ENCODE peak calls at places on chromosomes 12 and 14, in eight cellular contexts. One of them, this sample, is unnamed.

GRCh38 chr12:125614058-125614457 is 548.8 kb downstream of the AACS start:
- DNase-seq in vagina: no peak
- DNase-seq in GM12878: no peak
- DNase-seq in IMR-90: no peak
- DNase-seq in suprapubic skin: no peak
- DNase-seq in lower leg skin: no peak
- DNase-seq in heart left ventricle: no peak
- DNase-seq in NB4: no peak
- DNase-seq in this sample: no peak

GRCh38 chr14:20492486-20492885 is 12.9 kb upstream of the RNASE10 start:
- DNase-seq in vagina: no peak
- DNase-seq in GM12878: no peak
- DNase-seq in IMR-90: peak
- DNase-seq in suprapubic skin: no peak
- DNase-seq in lower leg skin: no peak
- DNase-seq in heart left ventricle: no peak
- DNase-seq in NB4: no peak
- DNase-seq in this sample: no peak

GRCh38 chr14:104405566-104406226 is 173.9 kb upstream of the C14orf180 start:
- DNase-seq in vagina: peak
- DNase-seq in GM12878: no peak
- DNase-seq in IMR-90: no peak
- DNase-seq in suprapubic skin: no peak
- DNase-seq in lower leg skin: no peak
- DNase-seq in heart left ventricle: no peak
- DNase-seq in NB4: no peak
- DNase-seq in this sample: no peak

GRCh38 chr12:67070604-67071003 is 198.6 kb upstream of the CAND1 start:
- DNase-seq in vagina: no peak
- DNase-seq in GM12878: no peak
- DNase-seq in IMR-90: no peak
- DNase-seq in suprapubic skin: no peak
- DNase-seq in lower leg skin: no peak
- DNase-seq in heart left ventricle: no peak
- DNase-seq in NB4: no peak
- DNase-seq in this sample: no peak

GRCh38 chr14:59206892-59207291 is 18.4 kb downstream of the DAAM1 start:
- DNase-seq in vagina: no peak
- DNase-seq in GM12878: no peak
- DNase-seq in IMR-90: no peak
- DNase-seq in suprapubic skin: no peak
- DNase-seq in lower leg skin: no peak
- DNase-seq in heart left ventricle: no peak
- DNase-seq in NB4: no peak
- DNase-seq in this sample: no peak

GRCh38 chr12:55694188-55694515 is 13.6 kb downstream of the ITGA7 start:
- DNase-seq in vagina: no peak
- DNase-seq in GM12878: no peak
- DNase-seq in IMR-90: no peak
- DNase-seq in suprapubic skin: peak
- DNase-seq in lower leg skin: peak
- DNase-seq in heart left ventricle: no peak
- DNase-seq in NB4: no peak
- DNase-seq in this sample: no peak

GRCh38 chr12:50072198-50072907 is 12.8 kb upstream of the SMARCD1 start:
- DNase-seq in vagina: no peak
- DNase-seq in GM12878: no peak
- DNase-seq in IMR-90: no peak
- DNase-seq in suprapubic skin: no peak
- DNase-seq in lower leg skin: no peak
- DNase-seq in heart left ventricle: no peak
- DNase-seq in NB4: peak
- DNase-seq in this sample: peak

GRCh38 chr14:51865953-51866747 is 5.7 kb downstream of the GNG2 start:
- DNase-seq in vagina: no peak
- DNase-seq in GM12878: no peak
- DNase-seq in IMR-90: no peak
- DNase-seq in suprapubic skin: no peak
- DNase-seq in lower leg skin: no peak
- DNase-seq in heart left ventricle: no peak
- DNase-seq in NB4: no peak
- DNase-seq in this sample: no peak

GRCh38 chr12:121036810-121037326 is 2.2 kb downstream of the OASL start:
- DNase-seq in vagina: no peak
- DNase-seq in GM12878: no peak
- DNase-seq in IMR-90: peak
- DNase-seq in suprapubic skin: no peak
- DNase-seq in lower leg skin: no peak
- DNase-seq in heart left ventricle: no peak
- DNase-seq in NB4: peak
- DNase-seq in this sample: no peak

GRCh38 chr12:18970603-18971002 is 158.9 kb upstream of the PLEKHA5 start:
- DNase-seq in vagina: no peak
- DNase-seq in GM12878: no peak
- DNase-seq in IMR-90: peak
- DNase-seq in suprapubic skin: no peak
- DNase-seq in lower leg skin: no peak
- DNase-seq in heart left ventricle: no peak
- DNase-seq in NB4: no peak
- DNase-seq in this sample: no peak

GRCh38 chr14:75283884-75284563 is 5.4 kb downstream of the FOS start:
- DNase-seq in vagina: no peak
- DNase-seq in GM12878: no peak
- DNase-seq in IMR-90: peak
- DNase-seq in suprapubic skin: peak
- DNase-seq in lower leg skin: peak
- DNase-seq in heart left ventricle: no peak
- DNase-seq in NB4: peak
- DNase-seq in this sample: peak

GRCh38 chr12:125688223-125688622 is 623.0 kb downstream of the AACS start:
- DNase-seq in vagina: peak
- DNase-seq in GM12878: no peak
- DNase-seq in IMR-90: no peak
- DNase-seq in suprapubic skin: no peak
- DNase-seq in lower leg skin: no peak
- DNase-seq in heart left ventricle: no peak
- DNase-seq in NB4: peak
- DNase-seq in this sample: no peak

GRCh38 chr12:89933911-89934310 is 225.3 kb upstream of the ATP2B1 start:
- DNase-seq in vagina: no peak
- DNase-seq in GM12878: no peak
- DNase-seq in IMR-90: peak
- DNase-seq in suprapubic skin: no peak
- DNase-seq in lower leg skin: no peak
- DNase-seq in heart left ventricle: no peak
- DNase-seq in NB4: no peak
- DNase-seq in this sample: no peak

GRCh38 chr12:65823481-65824313 is 586 bp upstream of the HMGA2 start:
- DNase-seq in vagina: no peak
- DNase-seq in GM12878: no peak
- DNase-seq in IMR-90: peak
- DNase-seq in suprapubic skin: peak
- DNase-seq in lower leg skin: peak
- DNase-seq in heart left ventricle: peak
- DNase-seq in NB4: peak
- DNase-seq in this sample: peak
- TF ChIP-seq POLR2A in vagina: no peak
- TF ChIP-seq POLR2A in GM12878: no peak
- TF ChIP-seq POLR2A in IMR-90: peak
- TF ChIP-seq POLR2A in suprapubic skin: no peak
- TF ChIP-seq POLR2A in lower leg skin: no peak
- TF ChIP-seq POLR2A in heart left ventricle: no peak
- TF ChIP-seq POLR2A in NB4: no peak
- TF ChIP-seq POLR2A in this sample: no peak

DNA sequence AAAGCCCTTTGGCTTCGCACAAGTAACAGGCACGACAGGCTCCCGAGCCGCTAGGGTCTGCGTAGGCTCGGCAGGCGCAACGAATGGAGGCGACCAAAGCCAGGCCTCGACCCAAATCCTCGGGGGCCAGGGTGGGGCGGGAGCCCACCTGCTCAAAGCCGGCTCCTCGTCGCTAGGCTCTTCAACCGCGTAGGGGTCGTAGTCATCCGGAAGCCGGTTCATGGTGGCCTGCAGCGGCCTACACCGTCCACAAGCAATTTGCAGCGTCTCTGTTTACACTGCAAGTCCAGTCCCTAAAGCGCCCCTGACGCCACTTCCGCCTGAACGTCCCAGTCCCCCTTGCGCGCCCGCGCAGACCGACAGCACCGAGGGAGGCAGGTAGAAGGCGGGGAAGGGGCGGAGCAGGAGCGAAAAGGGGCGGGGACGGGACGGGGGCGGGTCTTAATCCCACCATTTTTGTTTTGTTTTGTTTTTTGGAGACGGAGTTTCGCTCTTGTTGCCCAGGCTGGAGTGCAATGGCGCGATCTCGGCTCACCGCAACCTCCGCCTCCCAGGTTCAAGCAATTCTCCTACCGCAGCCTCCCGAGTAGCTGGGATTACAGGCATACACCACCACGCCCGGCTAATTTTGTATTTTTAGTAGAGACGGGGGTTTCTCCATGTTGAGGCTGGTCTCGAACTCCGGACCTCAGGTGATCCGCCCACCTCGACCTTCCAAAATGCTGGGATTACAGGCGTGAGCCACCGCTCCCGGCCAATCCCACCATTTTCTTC is at the start of gene EAPP:
- DNase-seq in vagina: peak
- DNase-seq in GM12878: peak
- DNase-seq in IMR-90: peak
- DNase-seq in suprapubic skin: peak
- DNase-seq in lower leg skin: peak
- DNase-seq in heart left ventricle: peak
- DNase-seq in NB4: peak
- DNase-seq in this sample: peak
- TF ChIP-seq POLR2A in vagina: peak
- TF ChIP-seq POLR2A in GM12878: peak
- TF ChIP-seq POLR2A in IMR-90: peak
- TF ChIP-seq POLR2A in suprapubic skin: peak
- TF ChIP-seq POLR2A in lower leg skin: no peak
- TF ChIP-seq POLR2A in heart left ventricle: peak
- TF ChIP-seq POLR2A in NB4: peak
- TF ChIP-seq POLR2A in this sample: peak

GRCh38 chr12:57046947-57047890 is 2.7 kb downstream of the MYO1A start:
- DNase-seq in vagina: no peak
- DNase-seq in GM12878: no peak
- DNase-seq in IMR-90: no peak
- DNase-seq in suprapubic skin: no peak
- DNase-seq in lower leg skin: no peak
- DNase-seq in heart left ventricle: no peak
- DNase-seq in NB4: peak
- DNase-seq in this sample: no peak

GRCh38 chr12:57048423-57048822 is 1.5 kb downstream of the MYO1A start:
- DNase-seq in vagina: no peak
- DNase-seq in GM12878: no peak
- DNase-seq in IMR-90: no peak
- DNase-seq in suprapubic skin: no peak
- DNase-seq in lower leg skin: no peak
- DNase-seq in heart left ventricle: no peak
- DNase-seq in NB4: peak
- DNase-seq in this sample: no peak

GRCh38 chr12:57049890-57050289 is at the start of gene MYO1A:
- DNase-seq in vagina: no peak
- DNase-seq in GM12878: no peak
- DNase-seq in IMR-90: peak
- DNase-seq in suprapubic skin: no peak
- DNase-seq in lower leg skin: no peak
- DNase-seq in heart left ventricle: no peak
- DNase-seq in NB4: peak
- DNase-seq in this sample: no peak

GRCh38 chr12:57047981-57048380 is 1.9 kb downstream of the MYO1A start:
- DNase-seq in vagina: no peak
- DNase-seq in GM12878: no peak
- DNase-seq in IMR-90: peak
- DNase-seq in suprapubic skin: no peak
- DNase-seq in lower leg skin: no peak
- DNase-seq in heart left ventricle: no peak
- DNase-seq in NB4: no peak
- DNase-seq in this sample: no peak

DNA sequence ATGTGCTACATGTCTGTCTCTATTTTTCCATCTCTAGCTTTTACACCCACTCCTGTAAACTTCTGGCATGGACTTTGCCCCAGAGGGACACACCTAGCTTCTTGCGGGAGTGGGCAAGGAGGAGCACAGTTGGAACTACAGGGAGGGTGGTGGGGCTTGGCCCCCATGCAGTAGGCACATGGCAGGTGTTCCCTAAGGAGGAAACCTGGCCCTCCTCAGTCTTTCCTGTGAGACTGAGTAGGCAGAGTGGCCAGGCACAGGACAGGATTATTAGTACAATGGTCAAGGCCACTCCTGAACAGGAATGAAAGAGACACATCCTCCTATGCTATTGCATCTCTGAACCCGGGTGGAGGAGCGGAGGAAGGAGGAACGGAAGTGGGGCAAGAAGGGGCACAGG is 882 bp downstream of the MYO1A start:
- DNase-seq in vagina: no peak
- DNase-seq in GM12878: no peak
- DNase-seq in IMR-90: no peak
- DNase-seq in suprapubic skin: no peak
- DNase-seq in lower leg skin: no peak
- DNase-seq in heart left ventricle: no peak
- DNase-seq in NB4: no peak
- DNase-seq in this sample: no peak
- TF ChIP-seq POLR2A in vagina: no peak
- TF ChIP-seq POLR2A in GM12878: no peak
- TF ChIP-seq POLR2A in IMR-90: no peak
- TF ChIP-seq POLR2A in suprapubic skin: no peak
- TF ChIP-seq POLR2A in lower leg skin: no peak
- TF ChIP-seq POLR2A in heart left ventricle: no peak
- TF ChIP-seq POLR2A in NB4: no peak
- TF ChIP-seq POLR2A in this sample: no peak

GRCh38 chr14:100723135-100723883 is 3.4 kb upstream of the DLK1 start:
- DNase-seq in vagina: no peak
- DNase-seq in GM12878: no peak
- DNase-seq in IMR-90: no peak
- DNase-seq in suprapubic skin: no peak
- DNase-seq in lower leg skin: no peak
- DNase-seq in heart left ventricle: no peak
- DNase-seq in NB4: no peak
- DNase-seq in this sample: no peak

GRCh38 chr14:100719976-100720520 is 6.6 kb upstream of the DLK1 start:
- DNase-seq in vagina: no peak
- DNase-seq in GM12878: no peak
- DNase-seq in IMR-90: no peak
- DNase-seq in suprapubic skin: no peak
- DNase-seq in lower leg skin: no peak
- DNase-seq in heart left ventricle: no peak
- DNase-seq in NB4: no peak
- DNase-seq in this sample: no peak

GRCh38 chr14:100724061-100724460 is 2.6 kb upstream of the DLK1 start:
- DNase-seq in vagina: no peak
- DNase-seq in GM12878: no peak
- DNase-seq in IMR-90: no peak
- DNase-seq in suprapubic skin: no peak
- DNase-seq in lower leg skin: no peak
- DNase-seq in heart left ventricle: no peak
- DNase-seq in NB4: no peak
- DNase-seq in this sample: no peak

GRCh38 chr14:100721568-100721967 is 5.1 kb upstream of the DLK1 start:
- DNase-seq in vagina: no peak
- DNase-seq in GM12878: no peak
- DNase-seq in IMR-90: peak
- DNase-seq in suprapubic skin: no peak
- DNase-seq in lower leg skin: no peak
- DNase-seq in heart left ventricle: no peak
- DNase-seq in NB4: no peak
- DNase-seq in this sample: no peak

GRCh38 chr14:100722367-100722766 is 4.3 kb upstream of the DLK1 start:
- DNase-seq in vagina: no peak
- DNase-seq in GM12878: no peak
- DNase-seq in IMR-90: no peak
- DNase-seq in suprapubic skin: no peak
- DNase-seq in lower leg skin: no peak
- DNase-seq in heart left ventricle: no peak
- DNase-seq in NB4: no peak
- DNase-seq in this sample: no peak
- TF ChIP-seq POLR2A in vagina: no peak
- TF ChIP-seq POLR2A in GM12878: no peak
- TF ChIP-seq POLR2A in IMR-90: no peak
- TF ChIP-seq POLR2A in suprapubic skin: no peak
- TF ChIP-seq POLR2A in lower leg skin: no peak
- TF ChIP-seq POLR2A in heart left ventricle: no peak
- TF ChIP-seq POLR2A in NB4: no peak
- TF ChIP-seq POLR2A in this sample: no peak

This sample was measured in spleen.